ENCODE peak calls at places on chromosomes 6 and 20, in seven cellular contexts. R is endothelial cell of umbilical vein, V is stomach, T is HCT116, M is suprapubic skin, Y is K562, W is spleen. X is an unnamed sample. For H3K4me1, the result is how much of the 10 kb centered on the place peaks cover.

GRCh38 chr6:34671362-34671761 is 25.2 kb downstream of the ILRUN start:
- DNase-seq in M (no peak), T (no peak), Y (no peak), R (no peak), V (no peak), W (no peak), X (no peak)

GRCh38 chr20:56793916-56794315 is 164.8 kb downstream of the TFAP2C start:
- DNase-seq in Y (no peak), M (no peak), R (no peak), T (no peak), V (no peak), W (no peak), X (no peak)

GRCh38 chr6:167934426-167934864 is 63.0 kb upstream of the KIF25 start:
- DNase-seq in T (no peak), W (no peak), M (no peak), R (peak), Y (no peak), V (peak), X (no peak)

GRCh38 chr6:54846243-54846856 is at the start of gene FAM83B:
- DNase-seq in R (no peak), W (no peak), Y (no peak), M (peak), T (peak), V (peak), X (peak)

GRCh38 chr6:20455175-20456075 is 53.7 kb downstream of the E2F3 start:
- DNase-seq in V (no peak), W (no peak), M (no peak), Y (no peak), R (peak), T (no peak), X (no peak)

GRCh38 chr20:24608926-24609667 is 139.7 kb downstream of the SYNDIG1 start:
- DNase-seq in M (no peak), Y (no peak), V (no peak), R (no peak), T (no peak), W (no peak), X (no peak)

GRCh38 chr6:100339574-100340255 is 125.0 kb downstream of the SIM1 start:
- DNase-seq in R (no peak), M (no peak), V (peak), T (no peak), Y (no peak), W (no peak), X (no peak)

GRCh38 chr6:103140308-103141027 is 1719.3 kb downstream of the HACE1 start:
- DNase-seq in T (no peak), W (no peak), M (no peak), Y (no peak), V (no peak), R (no peak), X (no peak)

GRCh38 chr20:10794765-10795164 is 121.0 kb upstream of the JAG1 start:
- DNase-seq in M (no peak), V (no peak), Y (no peak), W (no peak), R (no peak), T (no peak), X (no peak)

GRCh38 chr6:109235639-109236038 is 140.3 kb downstream of the CEP57L1 start:
- DNase-seq in M (no peak), Y (no peak), W (no peak), R (no peak), V (no peak), T (no peak), X (no peak)

GRCh38 chr6:87925373-87926060 is 122.1 kb upstream of the SPACA1 start:
- DNase-seq in V (peak), Y (no peak), W (peak), T (no peak), M (no peak), R (no peak), X (no peak)

GRCh38 chr6:73710470-73710869 is 14.5 kb downstream of the CD109 start:
- DNase-seq in V (peak), Y (peak), T (peak), R (peak), W (no peak), M (no peak), X (peak)

GRCh38 chr20:9699181-9699580 is 139.7 kb downstream of the PAK5 start:
- DNase-seq in M (no peak), Y (no peak), T (no peak), W (no peak), R (no peak), V (no peak), X (no peak)

DNA sequence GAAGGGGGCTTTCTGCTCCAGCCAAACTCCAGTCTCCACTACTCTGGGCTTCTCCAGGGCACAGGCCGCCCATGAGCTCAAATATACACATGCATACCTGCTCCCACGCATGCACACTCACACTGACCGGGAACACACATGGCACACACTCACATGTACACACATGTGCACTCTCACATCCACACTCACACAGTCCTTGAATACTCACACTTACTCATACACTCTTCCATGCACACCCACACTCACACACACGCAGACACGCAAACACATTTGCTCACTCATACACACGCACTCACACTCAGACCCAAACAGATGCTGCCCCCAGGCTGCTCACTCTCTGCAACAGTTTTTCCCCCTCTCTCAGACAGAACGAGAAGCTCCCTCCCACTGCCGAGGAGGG is 7.0 kb downstream of the GDAP1L1 start:
- DNase-seq in M (no peak), R (no peak), V (no peak), W (no peak), T (no peak), Y (no peak), X (no peak)
- H3K4me1 ChIP-seq in M (under half), R (under half), V (under half), W (under half), T (under half), Y (under half), X (under half)

GRCh38 chr6:155676346-155676745 is 220.7 kb upstream of the NOX3 start:
- DNase-seq in Y (peak), R (no peak), M (no peak), V (no peak), W (no peak), T (no peak), X (no peak)
- TF ChIP-seq POLR2AphosphoS5 in Y (no peak), R (no peak), M (no peak), V (no peak), W (no peak), T (no peak), X (no peak)

DNA sequence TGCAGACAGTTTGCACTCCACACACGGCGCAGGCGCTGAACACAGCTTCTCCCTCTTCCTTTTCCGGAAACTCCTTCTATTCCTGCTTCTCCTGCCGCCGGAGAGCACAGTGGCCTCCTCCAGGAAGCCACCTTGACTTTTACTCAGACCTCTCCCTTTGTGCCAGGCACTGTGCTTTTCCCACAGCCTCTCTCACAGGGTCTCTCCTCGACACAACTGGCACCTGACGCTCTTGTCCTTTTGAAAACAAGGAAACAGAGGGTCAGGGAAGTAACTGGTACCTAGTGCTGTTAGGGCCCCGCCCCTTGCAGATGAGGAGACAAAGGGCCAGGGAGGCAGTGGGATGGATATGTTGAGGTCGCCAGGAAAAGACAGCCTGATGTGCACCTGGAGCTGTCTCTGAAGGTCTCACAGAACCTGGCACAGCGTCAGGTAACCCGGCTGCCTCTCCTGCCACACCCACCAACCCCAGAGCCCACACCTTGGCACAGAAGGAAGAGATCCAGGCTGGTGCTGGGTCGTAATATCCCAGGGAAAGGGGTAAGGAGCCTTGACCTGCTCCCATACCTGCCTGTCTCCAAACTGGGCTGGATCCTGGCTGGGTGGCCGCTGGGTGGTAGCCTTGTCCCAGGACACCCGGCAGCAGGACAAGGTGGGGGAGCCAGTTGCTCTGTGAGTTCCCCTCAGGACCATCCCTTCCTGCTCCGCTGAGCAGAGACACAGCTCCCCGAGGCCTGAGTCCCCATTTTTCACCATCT is 59.0 kb downstream of the UBE2V1 start:
- DNase-seq in T (no peak), R (no peak), W (no peak), V (no peak), M (no peak), Y (no peak), X (no peak)
- H3K4me1 ChIP-seq in T (under half), R (under half), W (under half), V (under half), M (under half), Y (under half), X (under half)

GRCh38 chr20:13418263-13419229 is 197.5 kb downstream of the ISM1 start:
- DNase-seq in M (no peak), V (no peak), Y (no peak), W (no peak), T (no peak), R (no peak), X (no peak)

GRCh38 chr20:13416531-13416930 is 195.5 kb downstream of the ISM1 start:
- DNase-seq in W (no peak), V (no peak), R (no peak), T (no peak), M (no peak), Y (no peak), X (no peak)

DNA sequence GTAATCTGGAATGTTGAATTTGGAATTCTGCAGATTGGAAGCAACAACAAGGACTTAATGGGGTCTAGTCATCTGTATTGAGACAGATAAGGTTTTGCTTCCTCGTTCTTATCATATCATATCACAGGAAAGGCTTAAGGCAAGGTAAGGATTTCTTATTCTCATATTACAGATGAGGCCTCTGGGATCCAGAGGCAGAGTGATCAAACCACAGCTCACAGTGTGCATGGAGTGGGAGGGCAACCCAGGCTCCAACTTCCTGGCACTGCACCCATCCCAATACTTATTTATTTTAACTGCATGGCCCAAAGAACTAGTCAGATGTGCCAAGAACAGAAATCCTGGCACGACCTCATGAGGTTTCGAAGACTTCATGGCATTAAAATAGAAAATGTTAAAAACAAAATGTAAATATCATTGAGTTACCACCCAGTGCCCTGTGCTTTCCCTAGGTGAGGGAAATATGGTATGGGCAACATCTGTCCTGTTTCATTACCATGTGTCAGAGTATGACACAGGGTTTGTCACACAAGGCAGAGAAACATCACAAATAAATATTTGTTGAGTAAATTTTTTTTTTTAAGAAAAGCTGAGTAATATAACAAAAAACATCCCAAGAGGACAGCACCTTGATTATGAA is 191.9 kb downstream of the ISM1 start:
- DNase-seq in R (no peak), T (no peak), V (no peak), W (no peak), M (no peak), Y (no peak), X (no peak)
- TF ChIP-seq POLR2AphosphoS5 in R (no peak), T (no peak), V (no peak), W (no peak), M (no peak), Y (no peak), X (no peak)

GRCh38 chr20:38202153-38202981 is 37.3 kb upstream of the TGM2 start:
- DNase-seq in W (peak), T (no peak), V (no peak), R (no peak), Y (no peak), M (no peak), X (no peak)
- H3K4me1 ChIP-seq in W (under half), T (under half), V (under half), R (under half), Y (under half), M (under half), X (under half)

GRCh38 chr6:27839303-27840081 is 72.7 kb downstream of the OR2B2 start:
- DNase-seq in R (peak), T (no peak), M (no peak), V (peak), Y (peak), W (no peak), X (peak)
- TF ChIP-seq POLR2AphosphoS5 in R (peak), T (peak), M (no peak), V (no peak), Y (peak), W (no peak), X (peak)

GRCh38 chr20:4469910-4470309 is 251.8 kb upstream of the PRND start:
- DNase-seq in R (no peak), V (no peak), Y (no peak), M (no peak), T (no peak), W (no peak), X (no peak)
- H3K4me1 ChIP-seq in R (under half), V (under half), Y (under half), M (under half), T (under half), W (under half), X (under half)

X was measured in prostate gland.